ENCODE peak calls at places on chromosomes 5 and 9, in four cellular contexts. D, U, A and X are unnamed samples.

GRCh38 chr9:70177121-70177520 is 81.7 kb upstream of the SMC5 start:
- DNase-seq in U (no peak), A (no peak), D (no peak), X (no peak)

GRCh38 chr9:96510258-96510657 is 60.3 kb downstream of the HABP4 start:
- DNase-seq in U (no peak), D (no peak), A (no peak), X (no peak)

GRCh38 chr9:113912816-113913215 is 36.7 kb downstream of the ZNF618 start:
- DNase-seq in U (no peak), A (no peak), D (no peak), X (no peak)

GRCh38 chr9:83472221-83472665 is 66.0 kb downstream of the FRMD3 start:
- DNase-seq in U (no peak), D (peak; percentile 57), A (no peak), X (no peak)

GRCh38 chr5:127417534-127417933 is 99.9 kb upstream of the PRRC1 start:
- DNase-seq in U (no peak), A (no peak), D (no peak), X (no peak)

GRCh38 chr9:135023389-135023788 is 64.1 kb upstream of the OLFM1 start:
- DNase-seq in A (no peak), D (peak; percentile 53), U (no peak), X (no peak)

GRCh38 chr9:6224393-6225154 is 9.0 kb downstream of the IL33 start:
- DNase-seq in D (no peak), U (no peak), A (no peak), X (no peak)

GRCh38 chr5:22341406-22341805 is 511.7 kb downstream of the CDH12 start:
- DNase-seq in A (no peak), U (no peak), D (no peak), X (no peak)

GRCh38 chr5:179237770-179238627 is 107.3 kb downstream of the ADAMTS2 start:
- DNase-seq in U (no peak), A (no peak), D (peak; percentile 21), X (no peak)

DNA sequence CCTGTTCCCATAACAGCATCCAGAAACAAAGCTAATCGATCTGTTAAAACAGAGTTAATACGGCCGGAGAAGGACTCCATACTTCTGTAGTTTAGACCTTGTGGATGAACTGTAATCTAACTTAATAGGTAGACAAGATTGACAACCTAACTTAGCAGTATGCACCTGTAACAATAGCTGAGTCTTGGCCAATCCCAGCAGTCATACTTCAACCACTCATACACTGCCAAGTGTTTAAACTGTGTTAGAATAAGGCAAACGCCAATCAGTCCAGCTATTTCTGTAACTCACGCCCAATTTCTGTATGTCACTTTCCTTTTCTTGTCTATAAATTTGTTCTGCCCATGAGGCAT is 33.7 kb upstream of the MACIR start:
- DNase-seq in A (no peak), D (no peak), U (no peak), X (no peak)
- TF ChIP-seq CTCF in A (no peak), D (no peak), U (no peak), X (no peak)

DNA sequence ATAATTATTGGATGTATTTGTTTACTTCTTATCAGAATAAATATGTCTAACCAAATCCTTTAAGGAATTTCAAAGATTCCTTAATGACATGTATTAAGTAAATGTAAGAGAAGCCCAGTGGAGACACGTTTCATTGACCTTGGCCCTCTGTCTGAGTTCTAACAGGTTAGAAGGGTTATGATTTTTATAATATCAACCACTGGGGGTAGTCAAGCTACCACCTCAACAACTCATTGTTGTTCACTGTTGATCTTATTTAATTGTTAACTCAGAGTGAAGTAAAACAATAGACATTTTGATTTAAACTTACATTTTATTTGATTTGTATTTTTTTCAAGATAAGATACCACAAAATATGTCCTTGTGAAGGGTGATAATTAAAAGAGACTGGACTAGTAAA is 499.2 kb upstream of the COX7C start:
- DNase-seq in A (no peak), D (no peak), U (no peak), X (no peak)
- TF ChIP-seq CTCF in A (no peak), D (no peak), U (no peak), X (peak; percentile 47)

DNA sequence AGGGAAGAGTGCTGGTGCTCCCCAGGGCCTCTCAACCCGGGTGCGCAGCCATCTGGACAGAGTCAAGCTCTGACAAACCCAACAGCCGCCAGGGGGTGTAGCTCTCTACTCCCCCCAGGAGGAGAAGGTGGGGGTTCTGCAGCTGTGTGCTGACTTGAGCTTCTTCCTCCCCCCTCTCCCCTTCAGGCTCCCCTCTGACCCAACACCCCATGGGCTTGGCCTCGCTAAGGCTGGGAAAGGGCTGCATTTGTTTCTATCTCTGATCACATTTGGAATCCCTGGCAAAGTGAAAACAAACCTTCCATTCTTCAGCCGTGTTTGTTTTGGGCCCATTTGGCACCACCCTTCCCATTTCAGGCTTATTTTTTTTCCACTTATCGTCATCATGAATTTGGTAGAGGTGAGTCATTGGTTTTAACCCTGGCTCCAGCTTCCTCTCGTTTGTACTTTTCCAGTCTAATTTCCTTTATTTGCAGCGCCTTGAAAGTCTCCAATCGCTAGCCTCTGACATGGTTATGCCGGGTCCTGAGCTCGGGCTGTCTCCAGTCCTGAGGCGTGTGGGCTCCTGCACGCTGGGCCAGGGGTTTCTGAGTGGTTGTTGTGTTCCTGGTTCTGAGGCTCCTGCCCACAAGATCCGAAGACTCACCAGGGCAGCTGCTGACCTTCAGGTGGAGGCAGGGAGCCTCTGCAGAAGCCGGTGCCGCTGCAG is 36.1 kb downstream of the DAP start:
- DNase-seq in U (peak; percentile 41), D (no peak), A (no peak), X (no peak)
- TF ChIP-seq CTCF in U (no peak), D (no peak), A (no peak), X (no peak)

DNA sequence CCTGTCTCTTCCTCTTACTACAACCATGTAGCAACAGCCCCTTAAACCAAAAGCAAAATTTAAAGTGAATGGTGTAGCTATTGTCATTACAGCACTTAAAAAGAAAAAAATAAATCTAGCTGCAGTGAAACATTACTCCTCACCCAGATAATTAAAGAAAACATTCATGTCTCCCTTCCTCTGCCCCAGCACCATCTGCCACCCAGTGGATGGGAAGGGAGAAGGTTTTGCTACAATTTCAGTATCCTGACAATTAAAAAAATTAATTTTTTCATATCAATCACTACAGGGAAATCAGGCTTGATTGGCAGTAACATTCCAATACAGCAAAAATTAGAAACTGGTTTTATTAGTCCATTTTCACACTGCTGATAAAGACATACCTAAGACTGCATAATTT is 147.4 kb upstream of the PUM3 start:
- DNase-seq in D (no peak), A (no peak), U (no peak), X (no peak)
- TF ChIP-seq CTCF in D (no peak), A (no peak), U (no peak), X (no peak)

GRCh38 chr9:79953908-79954307 is 382.1 kb downstream of the TLE4 start:
- DNase-seq in D (no peak), A (no peak), U (no peak), X (no peak)

GRCh38 chr9:79952401-79952800 is 380.6 kb downstream of the TLE4 start:
- DNase-seq in A (no peak), D (no peak), U (no peak), X (no peak)

GRCh38 chr9:79955300-79955699 is 383.5 kb downstream of the TLE4 start:
- DNase-seq in D (no peak), A (no peak), U (no peak), X (no peak)
- TF ChIP-seq CTCF in D (no peak), A (peak; percentile 54), U (peak; percentile 21), X (no peak)

GRCh38 chr5:172648755-172649154 is 7.7 kb downstream of the NEURL1B start:
- DNase-seq in A (no peak), D (no peak), U (no peak), X (no peak)
- TF ChIP-seq CTCF in A (no peak), D (no peak), U (no peak), X (no peak)